ENCODE peak calls at places on chromosomes 7 and 10, in nine cellular contexts. I is psoas muscle, C is Panc1, R is colonic mucosa, V is sigmoid colon, L is ovary, U is substantia nigra, F is prostate gland, K is small intestine. H is an unnamed sample.

GRCh38 chr7:117090820-117091219 is 137.5 kb downstream of the ST7 start:
- DNase-seq in I (no peak), C (no peak), R (no peak), V (no peak), L (no peak), U (no peak), F (peak; percentile 6), K (no peak), H (no peak)

GRCh38 chr10:27312854-27313253 is 72.3 kb upstream of the ACBD5 start:
- DNase-seq in I (no peak), C (no peak), R (no peak), V (no peak), L (no peak), U (no peak), F (no peak), K (no peak), H (no peak)

GRCh38 chr7:85041599-85042216 is 145.1 kb downstream of the SEMA3D start:
- DNase-seq in I (peak; percentile 56), C (peak; percentile 67), R (peak; percentile 67), V (no peak), L (peak; percentile 42), U (no peak), F (peak; percentile 63), K (peak; percentile 77), H (peak; percentile 41)

GRCh38 chr7:47444376-47445098 is 137.4 kb downstream of the TNS3 start:
- DNase-seq in I (no peak), C (no peak), R (no peak), V (no peak), L (no peak), U (no peak), F (no peak), K (peak; percentile 21), H (no peak)

GRCh38 chr7:104231054-104232046 is 23.5 kb upstream of the ORC5 start:
- DNase-seq in I (no peak), C (peak; percentile 57), R (peak; percentile 30), V (peak; percentile 66), L (peak; percentile 23), U (no peak), F (peak; percentile 25), K (peak; percentile 43), H (peak; percentile 35)

GRCh38 chr10:23079700-23080099 is 15.7 kb upstream of the MSRB2 start:
- DNase-seq in I (no peak), C (no peak), R (no peak), V (no peak), L (no peak), U (no peak), F (no peak), K (no peak), H (no peak)

GRCh38 chr7:79786187-79786586 is 332.7 kb upstream of the MAGI2 start:
- DNase-seq in I (no peak), C (no peak), R (no peak), V (no peak), L (no peak), U (no peak), F (no peak), K (no peak), H (no peak)

GRCh38 chr7:78090616-78091015 is 292.0 kb downstream of the PHTF2 start:
- DNase-seq in I (no peak), C (peak; percentile 10), R (no peak), V (no peak), L (no peak), U (no peak), F (no peak), K (no peak), H (no peak)

GRCh38 chr7:38840736-38841460 is 68.1 kb downstream of the VPS41 start:
- DNase-seq in I (no peak), C (no peak), R (no peak), V (no peak), L (no peak), U (no peak), F (peak; percentile 64), K (no peak), H (no peak)

GRCh38 chr7:34156336-34156735 is 251.0 kb downstream of the BMPER start:
- DNase-seq in I (no peak), C (no peak), R (no peak), V (no peak), L (no peak), U (no peak), F (peak; percentile 44), K (no peak), H (no peak)

GRCh38 chr7:107768263-107768662 is 24.3 kb downstream of the CBLL1 start:
- DNase-seq in I (no peak), C (no peak), R (no peak), V (no peak), L (no peak), U (no peak), F (no peak), K (no peak), H (no peak)

GRCh38 chr10:130587718-130588117 is 451.5 kb downstream of the GLRX3 start:
- DNase-seq in I (no peak), C (no peak), R (no peak), V (no peak), L (no peak), U (no peak), F (no peak), K (no peak), H (no peak)

GRCh38 chr7:42945821-42946615 is 13.8 kb downstream of the MRPL32 start:
- DNase-seq in I (no peak), C (no peak), R (no peak), V (no peak), L (no peak), U (no peak), F (no peak), K (no peak), H (no peak)

GRCh38 chr10:60508831-60509230 is 119.2 kb upstream of the ANK3 start:
- DNase-seq in I (no peak), C (no peak), R (no peak), V (no peak), L (no peak), U (no peak), F (no peak), K (no peak), H (no peak)

GRCh38 chr7:118158766-118159165 is 25.2 kb upstream of the LSM8 start:
- DNase-seq in I (no peak), C (no peak), R (no peak), V (no peak), L (no peak), U (no peak), F (no peak), K (no peak), H (no peak)

GRCh38 chr10:43042503-43043341 is 34.1 kb upstream of the RET start:
- DNase-seq in I (no peak), C (no peak), R (peak; percentile 10), V (peak; percentile 47), L (peak; percentile 5), U (no peak), F (no peak), K (no peak), H (no peak)

GRCh38 chr10:113494736-113495135 is 58.1 kb upstream of the HABP2 start:
- DNase-seq in I (no peak), C (no peak), R (no peak), V (no peak), L (no peak), U (no peak), F (no peak), K (no peak), H (no peak)
- H3K27ac ChIP-seq in I (no peak overlapping the region), C (no peak overlapping the region), R (no peak overlapping the region), V (no peak overlapping the region), L (no peak overlapping the region), U (no peak overlapping the region), F (no peak overlapping the region), K (no peak overlapping the region), H (no peak overlapping the region)

DNA sequence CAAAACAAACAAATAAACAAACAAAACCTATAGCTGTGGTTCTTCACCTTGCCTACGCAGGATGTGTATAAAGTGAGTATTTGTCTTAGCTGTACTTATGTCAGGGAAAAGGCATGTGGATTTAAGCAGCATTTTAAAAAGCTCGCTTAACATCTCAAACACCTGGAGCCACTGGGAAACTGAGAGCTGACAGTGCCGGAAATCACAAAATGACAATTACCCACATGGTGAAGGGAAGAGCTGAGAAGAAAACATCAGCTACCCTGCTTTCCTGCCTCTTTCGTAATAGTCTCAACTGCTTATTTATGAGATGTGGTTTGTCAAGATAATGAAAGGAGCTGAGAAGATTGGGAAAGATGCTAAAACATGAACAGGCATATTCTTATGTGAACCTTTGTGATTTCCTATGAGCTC is 31.1 kb upstream of the MSMB start:
- DNase-seq in I (no peak), C (no peak), R (no peak), V (no peak), L (no peak), U (no peak), F (no peak), K (no peak), H (peak; percentile 85)
- H3K27ac ChIP-seq in I (no peak overlapping the region), C (no peak overlapping the region), R (no peak overlapping the region), V (no peak overlapping the region), L (no peak overlapping the region), U (no peak overlapping the region), F (peak overlapping the region; percentile 73), K (peak overlapping the region; percentile 59), H (peak overlapping the region; percentile 99)

GRCh38 chr10:98131615-98132014 is 2.8 kb upstream of the R3HCC1L start:
- DNase-seq in I (no peak), C (no peak), R (no peak), V (no peak), L (no peak), U (no peak), F (no peak), K (no peak), H (no peak)

GRCh38 chr10:98135222-98135899 is 904 bp downstream of the R3HCC1L start:
- DNase-seq in I (no peak), C (no peak), R (no peak), V (no peak), L (no peak), U (no peak), F (peak; percentile 10), K (peak; percentile 41), H (no peak)

GRCh38 chr10:98138031-98138430 is 3.6 kb downstream of the R3HCC1L start:
- DNase-seq in I (no peak), C (no peak), R (no peak), V (no peak), L (no peak), U (no peak), F (no peak), K (no peak), H (no peak)

GRCh38 chr10:98134431-98135221 is at the start of gene R3HCC1L:
- DNase-seq in I (peak; percentile 96), C (peak; percentile 74), R (peak; percentile 95), V (peak; percentile 94), L (peak; percentile 89), U (peak; percentile 26), F (peak; percentile 79), K (peak; percentile 92), H (peak; percentile 93)

GRCh38 chr10:98134117-98134430 is 383 bp upstream of the R3HCC1L start:
- DNase-seq in I (no peak), C (no peak), R (no peak), V (no peak), L (no peak), U (no peak), F (no peak), K (no peak), H (peak; percentile 8)
- H3K27ac ChIP-seq in I (peak overlapping the region; percentile 99), C (peak overlapping the region; percentile 96), R (peak overlapping the region; percentile 92), V (peak overlapping the region; percentile 84), L (no peak overlapping the region), U (peak overlapping the region; percentile 90), F (peak overlapping the region; percentile 81), K (peak overlapping the region; percentile 94), H (peak overlapping the region; percentile 87)

DNA sequence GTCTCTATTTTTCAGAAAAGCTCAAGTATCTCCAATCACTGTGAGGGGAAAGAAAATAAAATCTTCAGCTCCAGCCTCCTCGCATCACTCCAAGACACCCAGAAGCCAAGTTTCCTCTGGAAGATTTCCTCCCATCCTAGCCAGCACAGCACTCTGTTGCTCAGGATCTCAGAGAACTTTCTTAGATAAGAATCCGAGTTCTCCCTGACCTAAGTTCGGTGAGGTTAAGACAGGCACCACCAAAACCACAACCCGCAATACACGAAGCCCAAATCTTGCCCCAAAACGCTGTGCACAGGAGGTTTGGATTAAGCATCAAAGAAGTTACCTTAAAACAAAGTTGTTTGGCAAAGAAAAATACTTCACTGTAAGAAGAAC is 4.2 kb downstream of the FAM53B start:
- DNase-seq in I (no peak), C (no peak), R (no peak), V (no peak), L (no peak), U (no peak), F (no peak), K (no peak), H (no peak)
- H3K27ac ChIP-seq in I (peak overlapping the region; percentile 95), C (peak overlapping the region; percentile 86), R (peak overlapping the region; percentile 71), V (peak overlapping the region; percentile 86), L (peak overlapping the region; percentile 78), U (peak overlapping the region; percentile 96), F (peak overlapping the region; percentile 76), K (peak overlapping the region; percentile 92), H (peak overlapping the region; percentile 84)